ENCODE peak calls at places on chromosome 13, in eight cellular contexts. F is fibroblast of the aortic adventitia; R is CD4-positive, alpha-beta T cell; L is sigmoid colon; K is progenitor cell of endocrine pancreas; V is astrocyte of the spinal cord; W is ovary; Q is IMR-90. T is an unnamed sample.
A peak's percentile ranks its signal among the peaks of the same experiment; 100 is the strongest.

GRCh38 chr13:37107868-37108267 is 2.4 kb upstream of the CSNK1A1L start:
- DNase-seq in F (no peak), R (no peak), L (no peak), K (no peak), V (no peak), W (no peak), Q (no peak), T (no peak)

GRCh38 chr13:100788540-100788939 is 113.9 kb upstream of the TMTC4 start:
- DNase-seq in F (no peak), R (no peak), L (no peak), K (no peak), V (no peak), W (no peak), Q (no peak), T (no peak)

GRCh38 chr13:98309569-98310335 is 132.7 kb upstream of the RNF113B start:
- DNase-seq in F (no peak), R (no peak), L (no peak), K (no peak), V (no peak), W (no peak), Q (no peak), T (no peak)

GRCh38 chr13:92896842-92897241 is 329.8 kb upstream of the GPC6 start:
- DNase-seq in F (peak; percentile 39), R (no peak), L (no peak), K (no peak), V (peak; percentile 25), W (no peak), Q (peak; percentile 21), T (no peak)

GRCh38 chr13:112842343-112842856 is 126.6 kb upstream of the MCF2L start:
- DNase-seq in F (peak; percentile 69), R (no peak), L (no peak), K (no peak), V (peak; percentile 57), W (peak; percentile 31), Q (no peak), T (no peak)

GRCh38 chr13:46751811-46752635 is 44.9 kb downstream of the ESD start:
- DNase-seq in F (peak; percentile 20), R (peak; percentile 27), L (no peak), K (no peak), V (peak; percentile 43), W (no peak), Q (peak; percentile 45), T (no peak)

GRCh38 chr13:77696863-77697207 is 652 bp upstream of the SLAIN1 start:
- DNase-seq in F (no peak), R (no peak), L (no peak), K (no peak), V (no peak), W (no peak), Q (no peak), T (no peak)

GRCh38 chr13:75715598-75716523 is 79.7 kb downstream of the LMO7 start:
- DNase-seq in F (peak; percentile 63), R (no peak), L (no peak), K (no peak), V (peak; percentile 24), W (no peak), Q (no peak), T (no peak)

GRCh38 chr13:88802886-88803285 is 1131.7 kb downstream of the SLITRK5 start:
- DNase-seq in F (no peak), R (no peak), L (no peak), K (no peak), V (no peak), W (no peak), Q (no peak), T (no peak)

GRCh38 chr13:33026489-33027152 is 10.4 kb downstream of the KL start:
- DNase-seq in F (no peak), R (no peak), L (no peak), K (no peak), V (no peak), W (no peak), Q (no peak), T (no peak)

GRCh38 chr13:109655611-109656010 is 130.8 kb downstream of the IRS2 start:
- DNase-seq in F (no peak), R (no peak), L (no peak), K (no peak), V (no peak), W (no peak), Q (no peak), T (no peak)

GRCh38 chr13:36436811-36437210 is 4.5 kb downstream of the CCNA1 start:
- DNase-seq in F (no peak), R (no peak), L (no peak), K (no peak), V (no peak), W (no peak), Q (no peak), T (no peak)

GRCh38 chr13:104314926-104315535 is 1248.8 kb upstream of the SLC10A2 start:
- DNase-seq in F (peak; percentile 0), R (no peak), L (no peak), K (no peak), V (peak; percentile 9), W (no peak), Q (peak; percentile 1), T (no peak)

GRCh38 chr13:110629735-110630134 is 14.4 kb downstream of the NAXD start:
- DNase-seq in F (no peak), R (no peak), L (no peak), K (no peak), V (no peak), W (no peak), Q (no peak), T (no peak)

GRCh38 chr13:46685006-46685730 is 111.8 kb downstream of the ESD start:
- DNase-seq in F (no peak), R (no peak), L (no peak), K (no peak), V (no peak), W (no peak), Q (no peak), T (no peak)

GRCh38 chr13:99198630-99199029 is 2.0 kb upstream of the UBAC2 start:
- DNase-seq in F (no peak), R (no peak), L (no peak), K (no peak), V (no peak), W (no peak), Q (no peak), T (no peak)

GRCh38 chr13:28375250-28375930 is 119.5 kb downstream of the FLT1 start:
- DNase-seq in F (no peak), R (no peak), L (no peak), K (no peak), V (no peak), W (no peak), Q (no peak), T (no peak)

GRCh38 chr13:90867336-90867683 is 480.2 kb upstream of the MIR17HG start:
- DNase-seq in F (peak; percentile 68), R (no peak), L (no peak), K (peak; percentile 40), V (peak; percentile 70), W (no peak), Q (peak; percentile 27), T (peak; percentile 49)
- TF ChIP-seq CTCF in F (peak; percentile 69), R (no peak), L (peak; percentile 19), K (peak; percentile 83), V (peak; percentile 75), W (no peak), Q (peak; percentile 67), T (peak; percentile 58)

DNA sequence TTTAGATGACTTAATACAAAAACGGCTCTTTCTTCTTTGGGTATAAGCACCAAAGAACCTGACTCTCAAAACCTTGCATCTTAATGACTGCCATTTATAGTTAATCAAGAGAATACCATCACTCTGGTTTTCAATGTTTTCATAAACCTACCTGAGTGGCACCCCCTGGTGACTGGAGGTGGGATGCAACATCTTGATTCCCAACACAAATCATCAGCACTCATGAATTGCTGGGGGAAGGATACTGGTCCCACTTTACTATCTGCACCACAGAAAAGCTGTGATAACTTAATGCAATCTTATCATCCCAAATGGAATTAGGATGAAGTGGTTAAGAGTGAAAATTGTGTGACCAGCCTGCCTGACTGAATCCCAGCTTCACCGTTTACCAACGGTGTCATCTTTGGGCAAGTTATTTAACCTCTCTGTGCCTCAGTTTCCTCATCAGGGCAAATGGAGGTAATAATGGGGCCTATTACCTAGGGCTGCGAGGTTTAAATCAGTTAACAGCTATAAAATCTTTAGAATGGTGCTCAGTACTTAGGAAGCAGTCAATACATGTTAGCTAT is 366.4 kb downstream of the KLF12 start:
- DNase-seq in F (no peak), R (peak; percentile 35), L (no peak), K (no peak), V (no peak), W (no peak), Q (no peak), T (no peak)
- TF ChIP-seq CTCF in F (peak; percentile 43), R (peak; percentile 23), L (peak; percentile 26), K (peak; percentile 51), V (peak; percentile 38), W (no peak), Q (peak; percentile 36), T (no peak)

GRCh38 chr13:42327725-42328124 is 55.8 kb downstream of the AKAP11 start:
- DNase-seq in F (no peak), R (no peak), L (no peak), K (no peak), V (no peak), W (no peak), Q (no peak), T (no peak)
- TF ChIP-seq CTCF in F (no peak), R (no peak), L (no peak), K (no peak), V (no peak), W (no peak), Q (no peak), T (no peak)

GRCh38 chr13:96810104-96810503 is 184.2 kb downstream of the OXGR1 start:
- DNase-seq in F (no peak), R (no peak), L (no peak), K (no peak), V (no peak), W (no peak), Q (no peak), T (no peak)
- TF ChIP-seq CTCF in F (no peak), R (no peak), L (no peak), K (no peak), V (no peak), W (no peak), Q (no peak), T (no peak)

DNA sequence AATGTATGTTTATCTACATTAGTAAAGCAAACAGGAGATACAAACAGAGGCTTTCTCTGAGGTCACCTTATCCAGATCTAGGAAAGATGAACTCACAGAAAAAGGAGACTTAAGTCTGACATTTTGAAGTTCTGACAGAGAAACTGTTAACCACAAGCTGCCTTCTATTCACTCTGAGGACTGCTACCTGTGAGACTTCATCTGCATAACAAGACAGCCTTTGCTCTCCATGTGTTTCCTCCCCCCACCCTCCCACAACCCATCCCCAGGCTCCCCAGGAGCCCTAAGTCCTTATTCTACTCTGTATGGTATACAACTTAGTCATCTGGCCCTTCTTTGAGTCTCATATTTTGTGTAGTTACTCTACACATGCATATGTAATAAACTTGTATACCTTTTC is 699.0 kb downstream of the FGF9 start:
- DNase-seq in F (no peak), R (no peak), L (no peak), K (no peak), V (no peak), W (no peak), Q (no peak), T (no peak)
- TF ChIP-seq CTCF in F (no peak), R (no peak), L (no peak), K (no peak), V (no peak), W (no peak), Q (no peak), T (no peak)

T was measured in mesothelial cell of epicardium.